ENCODE peak calls at places on chromosome 4, in seven cellular contexts. M is A673, O is brain microvascular endothelial cell, U is spleen, Q is bronchial epithelial cell, R is fibroblast of lung, G is left lung. L is an unnamed sample. For H3K36me3, the result is how much of the 10 kb centered on the place peaks cover.

GRCh38 chr4:90328558-90328957 is 201.4 kb downstream of the CCSER1 start:
- DNase-seq in M (peak), O (no peak), U (no peak), Q (peak), R (peak), G (no peak), L (no peak)

GRCh38 chr4:84878090-84878489 is 88.4 kb downstream of the WDFY3 start:
- DNase-seq in M (no peak), O (peak), U (no peak), Q (peak), R (peak), G (no peak), L (no peak)

GRCh38 chr4:72567821-72568620 is 1.0 kb downstream of the ADAMTS3 start:
- DNase-seq in M (peak), O (peak), U (peak), Q (peak), R (peak), G (peak), L (peak)

GRCh38 chr4:132227349-132228165 is 921.5 kb upstream of the PCDH10 start:
- DNase-seq in M (peak), O (peak), U (no peak), Q (peak), R (peak), G (no peak), L (no peak)

GRCh38 chr4:6781113-6781512 is 1.4 kb upstream of the KIAA0232 start:
- DNase-seq in M (no peak), O (no peak), U (no peak), Q (no peak), R (no peak), G (no peak), L (no peak)

GRCh38 chr4:53267026-53267425 is 98.8 kb downstream of the SCFD2 start:
- DNase-seq in M (no peak), O (no peak), U (no peak), Q (no peak), R (peak), G (no peak), L (no peak)

GRCh38 chr4:36348403-36348938 is 67.1 kb downstream of the DTHD1 start:
- DNase-seq in M (no peak), O (no peak), U (no peak), Q (no peak), R (no peak), G (no peak), L (no peak)

GRCh38 chr4:121484633-121485032 is 103.8 kb upstream of the QRFPR start:
- DNase-seq in M (peak), O (peak), U (peak), Q (peak), R (peak), G (no peak), L (no peak)

GRCh38 chr4:72971572-72971971 is 97.9 kb downstream of the COX18 start:
- DNase-seq in M (no peak), O (peak), U (no peak), Q (peak), R (peak), G (no peak), L (no peak)

GRCh38 chr4:107379054-107379869 is 340.8 kb downstream of the PAPSS1 start:
- DNase-seq in M (peak), O (peak), U (no peak), Q (peak), R (peak), G (no peak), L (no peak)

GRCh38 chr4:71133491-71133890 is 140.0 kb downstream of the DCK start:
- DNase-seq in M (no peak), O (peak), U (no peak), Q (no peak), R (peak), G (no peak), L (no peak)

GRCh38 chr4:158168606-158169005 is 4.2 kb downstream of the GASK1B start:
- DNase-seq in M (no peak), O (no peak), U (no peak), Q (no peak), R (no peak), G (no peak), L (no peak)

GRCh38 chr4:70442474-70442873 is 29.5 kb upstream of the MUC7 start:
- DNase-seq in M (no peak), O (no peak), U (no peak), Q (no peak), R (no peak), G (no peak), L (no peak)

GRCh38 chr4:84582988-84583870 is at the start of gene CDS1:
- DNase-seq in M (no peak), O (no peak), U (peak), Q (peak), R (no peak), G (peak), L (peak)

GRCh38 chr4:40301592-40301991 is 33.5 kb upstream of the CHRNA9 start:
- DNase-seq in M (no peak), O (no peak), U (peak), Q (no peak), R (no peak), G (no peak), L (no peak)

GRCh38 chr4:184448828-184449227 is 25.5 kb downstream of the IRF2 start:
- DNase-seq in M (peak), O (peak), U (no peak), Q (no peak), R (peak), G (peak), L (no peak)

GRCh38 chr4:120692964-120693363 is 229.6 kb downstream of the PRDM5 start:
- DNase-seq in M (peak), O (peak), U (no peak), Q (peak), R (peak), G (no peak), L (no peak)

GRCh38 chr4:15420642-15421041 is 7.2 kb upstream of the C1QTNF7 start:
- DNase-seq in M (no peak), O (peak), U (no peak), Q (peak), R (peak), G (no peak), L (no peak)

GRCh38 chr4:25043548-25043947 is 12.8 kb upstream of the LGI2 start:
- DNase-seq in M (no peak), O (no peak), U (no peak), Q (no peak), R (no peak), G (no peak), L (no peak)

GRCh38 chr4:67702166-67702565 is 1.2 kb upstream of the UBA6 start:
- DNase-seq in M (no peak), O (no peak), U (no peak), Q (no peak), R (no peak), G (no peak), L (no peak)

GRCh38 chr4:67697860-67698655 is 2.9 kb downstream of the UBA6 start:
- DNase-seq in M (no peak), O (no peak), U (no peak), Q (no peak), R (no peak), G (no peak), L (no peak)

GRCh38 chr4:67699603-67700002 is 1.4 kb downstream of the UBA6 start:
- DNase-seq in M (no peak), O (no peak), U (no peak), Q (no peak), R (no peak), G (no peak), L (no peak)

GRCh38 chr4:67700119-67700873 is 659 bp downstream of the UBA6 start:
- DNase-seq in M (peak), O (no peak), U (no peak), Q (peak), R (peak), G (no peak), L (no peak)

GRCh38 chr4:67700874-67701850 is at the start of gene UBA6:
- DNase-seq in M (peak), O (peak), U (peak), Q (peak), R (peak), G (peak), L (peak)
- TF ChIP-seq CTCF in M (peak), O (peak), U (peak), Q (peak), R (peak), G (peak), L (peak)

DNA sequence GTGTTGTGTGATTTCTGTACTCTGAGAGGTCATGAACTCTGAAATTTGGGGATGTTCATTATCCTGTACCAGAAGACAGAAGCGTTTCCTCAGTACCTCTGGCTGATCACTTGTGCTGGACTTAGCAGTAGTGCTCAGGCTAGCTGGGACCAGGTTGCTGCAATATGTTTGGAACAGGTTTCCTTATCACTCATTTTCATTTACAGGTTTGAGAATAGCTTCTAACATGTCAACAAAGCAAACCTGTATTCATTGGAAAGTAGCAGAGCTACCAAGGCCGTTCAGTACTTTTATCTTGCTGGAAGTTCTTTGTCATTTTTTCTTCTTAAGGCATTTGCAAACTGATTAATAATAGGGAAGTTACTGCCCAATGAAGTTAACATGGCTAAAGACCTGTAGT is 242.9 kb upstream of the ANKRD50 start:
- DNase-seq in M (no peak), O (no peak), U (no peak), Q (no peak), R (no peak), G (no peak), L (no peak)
- H3K36me3 ChIP-seq in M (under half), O (under half), U (under half), Q (under half), R (under half), G (under half), L (under half)

GRCh38 chr4:29079260-29079659 is 1640.9 kb upstream of the PCDH7 start:
- DNase-seq in M (no peak), O (no peak), U (no peak), Q (no peak), R (no peak), G (no peak), L (no peak)
- TF ChIP-seq CTCF in M (no peak), O (no peak), U (no peak), Q (no peak), R (no peak), G (no peak), L (no peak)

GRCh38 chr4:37836838-37837413 is 10.4 kb downstream of the PGM2 start:
- DNase-seq in M (no peak), O (no peak), U (no peak), Q (no peak), R (no peak), G (no peak), L (no peak)

GRCh38 chr4:37836256-37836655 is 9.8 kb downstream of the PGM2 start:
- DNase-seq in M (no peak), O (no peak), U (no peak), Q (no peak), R (no peak), G (no peak), L (no peak)

GRCh38 chr4:37837446-37837845 is 11.0 kb downstream of the PGM2 start:
- DNase-seq in M (peak), O (peak), U (no peak), Q (peak), R (peak), G (no peak), L (no peak)

GRCh38 chr4:37835806-37836205 is 9.3 kb downstream of the PGM2 start:
- DNase-seq in M (no peak), O (no peak), U (no peak), Q (no peak), R (no peak), G (no peak), L (no peak)

GRCh38 chr4:37835031-37835430 is 8.5 kb downstream of the PGM2 start:
- DNase-seq in M (no peak), O (no peak), U (no peak), Q (no peak), R (no peak), G (no peak), L (no peak)
- H3K36me3 ChIP-seq in M (under half), O (half or more), U (half or more), Q (under half), R (under half), G (half or more), L (under half)

DNA sequence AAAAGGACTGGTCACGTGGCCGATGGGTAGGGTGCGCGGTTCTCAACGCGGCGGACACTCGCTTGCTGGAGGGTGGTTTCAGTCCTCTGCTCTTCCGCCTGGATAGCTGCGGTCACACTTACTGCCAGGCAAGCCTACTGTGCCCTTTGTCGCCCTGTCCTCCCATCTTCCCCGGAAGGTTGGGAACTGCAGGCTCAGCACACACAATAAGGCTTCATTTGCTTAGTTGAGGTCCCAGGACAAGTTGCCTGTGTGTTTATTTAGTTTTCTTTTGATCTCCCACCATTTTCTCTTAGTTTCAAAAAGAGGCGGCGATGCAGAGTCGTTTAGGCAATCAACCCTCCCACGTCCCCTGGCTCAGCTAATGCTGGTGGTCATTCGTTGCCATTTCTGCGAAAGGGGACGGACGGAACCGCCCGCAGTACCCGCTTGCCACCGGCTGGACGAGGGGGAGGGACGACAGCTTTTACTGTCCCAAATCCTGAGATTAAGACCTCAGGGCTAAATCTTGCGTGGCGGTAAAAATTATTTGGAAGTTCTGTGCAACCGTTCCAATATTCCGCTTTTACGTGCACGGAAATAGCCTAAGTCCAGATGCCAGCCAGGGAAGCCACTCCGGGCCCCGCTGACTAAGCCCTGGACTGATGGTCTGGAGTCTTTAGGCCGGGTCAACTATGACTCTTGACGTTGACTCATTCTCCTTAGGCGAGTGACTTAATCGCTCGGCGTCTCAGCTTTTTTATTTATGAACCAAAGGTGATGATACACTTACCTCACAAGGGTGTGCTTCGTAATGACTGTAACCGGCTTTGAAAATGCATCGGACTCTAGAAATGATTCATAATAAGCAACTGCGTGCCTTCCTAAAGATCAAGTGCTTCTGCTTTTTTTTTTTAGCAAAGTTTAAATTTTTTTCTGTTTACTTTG is 671 bp upstream of the EIF4E start:
- DNase-seq in M (no peak), O (peak), U (peak), Q (peak), R (peak), G (peak), L (peak)
- TF ChIP-seq CTCF in M (no peak), O (peak), U (peak), Q (no peak), R (no peak), G (peak), L (no peak)

GRCh38 chr4:51909236-51909703 is 66.3 kb downstream of the DCUN1D4 start:
- DNase-seq in M (no peak), O (no peak), U (no peak), Q (no peak), R (no peak), G (no peak), L (no peak)

GRCh38 chr4:51901363-51901762 is 58.4 kb downstream of the DCUN1D4 start:
- DNase-seq in M (no peak), O (no peak), U (no peak), Q (no peak), R (no peak), G (no peak), L (no peak)

GRCh38 chr4:51907001-51907669 is 64.2 kb downstream of the DCUN1D4 start:
- DNase-seq in M (no peak), O (no peak), U (no peak), Q (no peak), R (no peak), G (no peak), L (no peak)

DNA sequence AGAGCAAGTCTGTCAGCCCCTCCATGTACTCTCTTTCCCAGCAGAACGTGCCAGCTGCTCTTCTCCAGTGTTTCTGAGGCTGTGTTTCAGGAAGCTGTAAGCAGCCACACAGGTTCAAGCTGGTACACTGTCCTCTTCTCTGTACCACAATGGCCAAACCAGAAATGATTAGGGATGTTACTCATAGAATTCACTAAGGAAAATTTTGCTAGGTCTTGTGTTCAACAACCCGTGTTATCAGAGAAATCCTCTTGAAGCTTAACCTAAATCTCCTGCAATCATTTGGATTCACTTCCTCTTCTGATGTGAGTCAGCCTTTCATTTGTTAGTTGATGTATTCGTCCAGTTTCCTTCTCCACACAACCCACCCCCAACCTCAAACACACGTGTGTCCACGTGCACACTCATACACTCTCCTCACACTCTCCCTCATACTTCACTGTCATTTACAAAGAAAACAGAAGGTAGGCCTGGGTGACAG is 63.3 kb downstream of the DCUN1D4 start:
- DNase-seq in M (no peak), O (no peak), U (no peak), Q (no peak), R (peak), G (no peak), L (no peak)
- H3K36me3 ChIP-seq in M (under half), O (under half), U (under half), Q (under half), R (under half), G (under half), L (under half)

GRCh38 chr4:14096406-14096965 is 469.0 kb upstream of the BOD1L1 start:
- DNase-seq in M (no peak), O (peak), U (no peak), Q (no peak), R (peak), G (no peak), L (no peak)
- TF ChIP-seq CTCF in M (no peak), O (no peak), U (no peak), Q (no peak), R (no peak), G (no peak), L (no peak)

GRCh38 chr4:106297636-106298035 is 18.4 kb downstream of the TBCK start:
- DNase-seq in M (no peak), O (no peak), U (no peak), Q (no peak), R (no peak), G (no peak), L (no peak)
- H3K36me3 ChIP-seq in M (under half), O (under half), U (under half), Q (under half), R (under half), G (half or more), L (under half)

GRCh38 chr4:2866891-2867290 is 23.2 kb downstream of the ADD1 start:
- DNase-seq in M (no peak), O (peak), U (no peak), Q (no peak), R (peak), G (no peak), L (no peak)

GRCh38 chr4:2868840-2869487 is 25.3 kb downstream of the ADD1 start:
- DNase-seq in M (no peak), O (no peak), U (no peak), Q (no peak), R (no peak), G (no peak), L (no peak)

GRCh38 chr4:2867758-2868491 is 24.3 kb downstream of the ADD1 start:
- DNase-seq in M (peak), O (peak), U (no peak), Q (no peak), R (peak), G (no peak), L (no peak)

GRCh38 chr4:2865381-2865780 is 21.7 kb downstream of the ADD1 start:
- DNase-seq in M (no peak), O (no peak), U (no peak), Q (no peak), R (peak), G (no peak), L (no peak)

GRCh38 chr4:2866160-2866861 is 22.7 kb downstream of the ADD1 start:
- DNase-seq in M (no peak), O (no peak), U (no peak), Q (no peak), R (no peak), G (no peak), L (no peak)
- TF ChIP-seq CTCF in M (no peak), O (no peak), U (no peak), Q (no peak), R (no peak), G (no peak), L (no peak)

L was measured in kidney.